ENCODE peak calls at places on chromosomes 16 and 17, in five cellular contexts. S is heart right ventricle, P is adrenal gland, T is uterus, I is body of pancreas. N is an unnamed sample.

GRCh38 chr16:19808061-19808621 is 76.5 kb downstream of the GPRC5B start:
- DNase-seq in P (peak; percentile 66), I (peak; percentile 93), T (no peak), S (no peak), N (no peak)

GRCh38 chr17:80791758-80792284 is 199.8 kb upstream of the CHMP6 start:
- DNase-seq in T (peak; percentile 91), S (peak; percentile 43), I (peak; percentile 57), P (peak; percentile 96), N (no peak)

GRCh38 chr16:819336-819735 is 18.8 kb upstream of the GNG13 start:
- DNase-seq in I (no peak), S (no peak), P (no peak), T (no peak), N (no peak)

GRCh38 chr17:49748223-49748622 is 15.7 kb downstream of the FAM117A start:
- DNase-seq in P (no peak), S (no peak), T (no peak), I (no peak), N (no peak)

GRCh38 chr17:19388791-19389190 is 1.8 kb upstream of the MFAP4 start:
- DNase-seq in S (no peak), I (no peak), P (peak; percentile 97), T (peak; percentile 69), N (no peak)

GRCh38 chr17:35752945-35753764 is at the start of gene GAS2L2:
- DNase-seq in P (no peak), I (no peak), T (no peak), S (no peak), N (no peak)

GRCh38 chr16:12089492-12090161 is 113.1 kb downstream of the SNX29 start:
- DNase-seq in T (no peak), I (peak; percentile 34), P (peak; percentile 73), S (peak; percentile 21), N (no peak)

GRCh38 chr16:67842509-67843342 is 606 bp downstream of the THAP11 start:
- DNase-seq in I (peak; percentile 60), S (peak; percentile 51), T (peak; percentile 47), P (peak; percentile 79), N (peak; percentile 73)

GRCh38 chr16:12559714-12560113 is 244.0 kb downstream of the CPPED1 start:
- DNase-seq in S (no peak), T (no peak), I (no peak), P (no peak), N (no peak)

GRCh38 chr17:35890774-35891155 is 10.6 kb upstream of the CCL5 start:
- DNase-seq in S (no peak), P (peak; percentile 54), I (peak; percentile 50), T (no peak), N (no peak)

GRCh38 chr16:25707982-25708583 is 16.3 kb downstream of the HS3ST4 start:
- DNase-seq in I (peak; percentile 39), P (no peak), S (no peak), T (no peak), N (peak; percentile 17)

GRCh38 chr17:27521281-27522027 is 65.2 kb downstream of the KSR1 start:
- DNase-seq in I (peak; percentile 68), T (no peak), P (no peak), S (no peak), N (no peak)

GRCh38 chr16:67917140-67917851 is 14.4 kb downstream of the CTRL start:
- DNase-seq in T (no peak), S (peak; percentile 65), P (no peak), I (no peak), N (peak; percentile 61)

GRCh38 chr17:80885922-80886582 is 105.6 kb upstream of the CHMP6 start:
- DNase-seq in I (no peak), S (no peak), P (no peak), T (no peak), N (no peak)

GRCh38 chr17:50075446-50076032 is 19.6 kb upstream of the PDK2 start:
- DNase-seq in I (no peak), P (no peak), S (no peak), T (no peak), N (no peak)

GRCh38 chr16:1642148-1642547 is 30.0 kb downstream of the CRAMP1 start:
- DNase-seq in I (no peak), T (no peak), P (no peak), S (peak; percentile 39), N (no peak)

GRCh38 chr16:49049191-49049590 is 232.4 kb downstream of the CBLN1 start:
- DNase-seq in P (no peak), T (no peak), I (no peak), S (no peak), N (no peak)

GRCh38 chr17:62727916-62728672 is 80.0 kb downstream of the MARCHF10 start:
- DNase-seq in P (no peak), I (no peak), S (no peak), T (no peak), N (no peak)

GRCh38 chr17:45197555-45198334 is 23.9 kb upstream of the FMNL1 start:
- DNase-seq in P (peak; percentile 97), T (peak; percentile 89), S (peak; percentile 91), I (peak; percentile 93), N (peak; percentile 96)

GRCh38 chr17:73952498-73953205 is 250.8 kb upstream of the RPL38 start:
- DNase-seq in I (peak; percentile 25), S (peak; percentile 23), P (peak; percentile 48), T (no peak), N (peak; percentile 78)

GRCh38 chr17:42067371-42068180 is 17.2 kb upstream of the C17orf113 start:
- DNase-seq in I (peak; percentile 51), S (peak; percentile 48), P (peak; percentile 84), T (peak; percentile 62), N (peak; percentile 82)

GRCh38 chr17:65750166-65750565 is 188.7 kb upstream of the AXIN2 start:
- DNase-seq in P (no peak), S (no peak), T (no peak), I (no peak), N (no peak)

GRCh38 chr17:73196500-73196899 is 3.6 kb downstream of the COG1 start:
- DNase-seq in T (no peak), S (no peak), I (peak; percentile 75), P (peak; percentile 80), N (peak; percentile 82)

GRCh38 chr16:68445458-68445857 is 2.9 kb downstream of the SMPD3 start:
- DNase-seq in T (no peak), S (no peak), P (peak; percentile 76), I (peak; percentile 66), N (peak; percentile 83)

GRCh38 chr17:82952019-82952418 is 112.2 kb upstream of the ZNF750 start:
- DNase-seq in S (no peak), I (peak; percentile 1), P (no peak), T (no peak), N (peak; percentile 3)

GRCh38 chr16:14028207-14028606 is 42.9 kb upstream of the MRTFB start:
- DNase-seq in I (no peak), P (peak; percentile 35), S (no peak), T (no peak), N (no peak)

GRCh38 chr17:51045616-51046526 is 74.8 kb downstream of the SPAG9 start:
- DNase-seq in T (no peak), I (no peak), S (no peak), P (no peak), N (no peak)

GRCh38 chr16:81394966-81395655 is 49.5 kb upstream of the CMIP start:
- DNase-seq in T (no peak), S (peak; percentile 67), I (no peak), P (no peak), N (no peak)

GRCh38 chr16:50245417-50246298 is 20.7 kb upstream of the ADCY7 start:
- DNase-seq in S (no peak), P (peak; percentile 52), I (peak; percentile 43), T (no peak), N (peak; percentile 67)

GRCh38 chr17:40610359-40610758 is 37.3 kb downstream of the SMARCE1 start:
- DNase-seq in T (no peak), I (no peak), P (no peak), S (no peak), N (no peak)

GRCh38 chr17:79655672-79656290 is 44.9 kb upstream of the RBFOX3 start:
- DNase-seq in I (no peak), P (peak; percentile 23), T (peak; percentile 10), S (no peak), N (no peak)

GRCh38 chr17:42675348-42675983 is 1.3 kb downstream of the PLEKHH3 start:
- DNase-seq in I (peak; percentile 76), P (no peak), T (no peak), S (peak; percentile 62), N (peak; percentile 63)

GRCh38 chr17:63843387-63844292 is 1.2 kb upstream of the SMARCD2 start:
- DNase-seq in I (peak; percentile 68), S (peak; percentile 55), T (peak; percentile 58), P (peak; percentile 84), N (no peak)

GRCh38 chr17:11622468-11622867 is 24.2 kb downstream of the DNAH9 start:
- DNase-seq in S (no peak), T (no peak), I (no peak), P (no peak), N (no peak)

GRCh38 chr16:89103781-89104180 is 10.1 kb downstream of the ACSF3 start:
- DNase-seq in P (no peak), I (no peak), T (no peak), S (no peak), N (no peak)

GRCh38 chr17:37031493-37032083 is 82.8 kb downstream of the AATF start:
- DNase-seq in I (no peak), S (no peak), T (no peak), P (no peak), N (no peak)
- H3K36me3 ChIP-seq in I (peaks cover 1% of the 10 kb centered on the region), S (no peaks in the 10 kb centered on the region), T (no peaks in the 10 kb centered on the region), P (no peaks in the 10 kb centered on the region), N (peaks cover 17% of the 10 kb centered on the region)

GRCh38 chr16:8676737-8677375 is 2.4 kb downstream of the ABAT start:
- DNase-seq in P (no peak), S (no peak), I (no peak), T (no peak), N (no peak)
- H3K4me1 ChIP-seq in P (peaks cover 7% of the 10 kb centered on the region), S (peaks cover 3% of the 10 kb centered on the region), I (peaks cover 74% of the 10 kb centered on the region), T (no peaks in the 10 kb centered on the region), N (peaks cover 31% of the 10 kb centered on the region)

GRCh38 chr16:72836985-72837384 is 210.9 kb downstream of the ZFHX3 start:
- DNase-seq in S (no peak), P (no peak), T (no peak), I (no peak), N (no peak)
- TF ChIP-seq CTCF in S (no peak), P (no peak), T (no peak), I (no peak), N (peak; percentile 20)

GRCh38 chr16:17213974-17214373 is 256.8 kb downstream of the XYLT1 start:
- DNase-seq in T (no peak), S (no peak), I (no peak), P (no peak), N (no peak)

GRCh38 chr16:17213025-17213424 is 257.7 kb downstream of the XYLT1 start:
- DNase-seq in I (no peak), T (no peak), S (no peak), P (no peak), N (no peak)

GRCh38 chr16:17211797-17212196 is 259.0 kb downstream of the XYLT1 start:
- DNase-seq in I (no peak), P (no peak), S (no peak), T (no peak), N (peak; percentile 43)

DNA sequence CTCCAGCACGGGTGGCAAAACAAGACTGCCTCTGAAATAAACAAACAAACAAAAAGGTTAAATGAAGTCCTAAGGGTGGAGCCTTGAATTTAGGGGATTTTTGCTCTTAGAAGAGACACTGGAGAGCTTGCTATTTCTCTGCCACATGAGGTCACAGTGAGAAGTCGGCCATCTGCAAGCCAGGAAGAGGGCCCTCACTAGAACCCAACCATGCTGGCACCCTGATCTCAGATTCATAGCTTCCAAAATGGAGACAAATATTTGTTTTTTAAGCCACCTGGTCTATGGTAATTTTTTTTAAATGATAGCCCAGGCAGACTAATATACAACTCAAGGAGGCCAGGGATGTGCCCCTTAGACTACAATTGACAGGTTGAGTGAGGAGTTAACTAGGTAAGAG is 255.5 kb downstream of the XYLT1 start:
- DNase-seq in S (no peak), I (no peak), T (no peak), P (no peak), N (no peak)
- H3K36me3 ChIP-seq in S (no peaks in the 10 kb centered on the region), I (no peaks in the 10 kb centered on the region), T (no peaks in the 10 kb centered on the region), P (no peaks in the 10 kb centered on the region), N (no peaks in the 10 kb centered on the region)

GRCh38 chr17:4318596-4318995 is 47.9 kb downstream of the UBE2G1 start:
- DNase-seq in I (no peak), P (no peak), S (no peak), T (no peak), N (no peak)
- H3K4me1 ChIP-seq in I (peaks cover 41% of the 10 kb centered on the region), P (peaks cover 23% of the 10 kb centered on the region), S (no peaks in the 10 kb centered on the region), T (peaks cover 8% of the 10 kb centered on the region), N (no peaks in the 10 kb centered on the region)

N was measured in BE2C.